ENCODE peak calls at places on chromosome 6, in nine cellular contexts. X, T, Q, M, O, B, P, J and H are unnamed samples.

GRCh38 chr6:128508588-128509296 is 11.7 kb downstream of the PTPRK start:
- DNase-seq in X (no peak), T (no peak), Q (peak), M (no peak), O (no peak), B (peak), P (peak), J (no peak), H (no peak)

GRCh38 chr6:4010682-4011081 is 68.3 kb downstream of the FAM217A start:
- DNase-seq in X (peak), T (no peak), Q (no peak), M (no peak), O (no peak), B (no peak), P (no peak), J (no peak), H (peak)

GRCh38 chr6:82030301-82030700 is 217.2 kb downstream of the IBTK start:
- DNase-seq in X (no peak), T (no peak), Q (no peak), M (no peak), O (no peak), B (no peak), P (no peak), J (no peak), H (no peak)

GRCh38 chr6:150301871-150302800 is 66.7 kb upstream of the IYD start:
- DNase-seq in X (peak), T (no peak), Q (peak), M (no peak), O (no peak), B (peak), P (peak), J (no peak), H (no peak)

GRCh38 chr6:125611573-125612399 is 137.6 kb upstream of the HEY2 start:
- DNase-seq in X (no peak), T (no peak), Q (no peak), M (no peak), O (peak), B (no peak), P (peak), J (no peak), H (no peak)

GRCh38 chr6:73393278-73393677 is 1.4 kb upstream of the DDX43 start:
- DNase-seq in X (no peak), T (no peak), Q (no peak), M (no peak), O (no peak), B (no peak), P (no peak), J (no peak), H (no peak)

GRCh38 chr6:44528716-44529115 is 141.2 kb downstream of the CDC5L start:
- DNase-seq in X (no peak), T (no peak), Q (no peak), M (no peak), O (no peak), B (no peak), P (no peak), J (no peak), H (no peak)

GRCh38 chr6:83514877-83515466 is 2.6 kb downstream of the PRSS35 start:
- DNase-seq in X (peak), T (peak), Q (peak), M (no peak), O (no peak), B (peak), P (peak), J (no peak), H (peak)

DNA sequence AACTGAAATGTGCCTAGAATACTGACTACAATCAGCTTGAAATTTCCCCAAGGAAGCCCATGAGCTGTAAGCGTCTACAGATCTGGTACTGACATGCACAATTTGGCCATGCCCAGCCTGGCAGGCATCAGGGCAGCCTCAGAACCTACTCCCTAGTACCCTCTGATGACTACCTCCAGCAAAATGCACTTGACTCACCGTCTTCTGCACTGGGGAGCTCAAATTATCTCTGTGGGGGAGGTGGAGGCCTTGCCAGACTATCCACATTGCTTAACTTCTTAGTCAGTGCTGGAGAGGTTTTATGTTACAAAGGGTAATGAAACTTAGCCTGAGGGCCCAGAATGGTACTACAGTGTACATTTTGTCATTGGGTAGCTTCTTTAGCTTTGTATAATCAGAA is 126.0 kb upstream of the ADGRF1 start:
- DNase-seq in X (no peak), T (no peak), Q (peak), M (no peak), O (no peak), B (peak), P (peak), J (peak), H (peak)
- TF ChIP-seq CTCF in X (no peak), T (no peak), Q (no peak), M (no peak), O (no peak), B (no peak), P (no peak), J (no peak), H (no peak)

GRCh38 chr6:45721665-45722064 is 294.0 kb downstream of the CLIC5 start:
- DNase-seq in X (no peak), T (no peak), Q (no peak), M (no peak), O (no peak), B (no peak), P (no peak), J (no peak), H (no peak)
- TF ChIP-seq CTCF in X (no peak), T (no peak), Q (no peak), M (no peak), O (no peak), B (no peak), P (no peak), J (no peak), H (no peak)

DNA sequence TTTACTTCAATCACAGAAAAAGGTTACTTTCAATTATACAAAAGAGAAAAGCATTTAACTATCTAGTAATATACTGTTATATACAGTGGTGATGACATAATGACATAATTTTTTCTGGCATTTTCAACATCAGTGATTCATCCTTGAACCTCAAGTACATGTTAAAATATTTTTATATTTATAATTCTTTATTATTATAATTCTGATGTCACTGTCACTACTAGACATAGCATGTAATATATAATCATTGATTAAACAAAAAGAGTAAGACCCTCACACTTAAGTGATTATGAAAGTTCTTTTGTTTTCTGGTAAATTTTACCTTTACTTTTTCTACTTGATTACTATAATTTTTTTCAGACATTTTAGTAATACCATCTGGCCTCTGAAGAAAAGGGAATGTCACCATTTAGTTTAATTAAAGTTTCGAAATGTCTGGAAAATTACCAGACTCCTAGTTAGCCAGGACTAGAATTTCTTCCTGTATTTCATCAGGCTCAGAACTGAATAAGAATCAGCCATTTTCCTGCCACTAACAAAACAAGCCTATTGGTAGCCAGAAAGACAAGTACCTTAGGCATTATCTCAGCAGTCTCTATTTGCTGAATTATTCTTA is 71.5 kb downstream of the FILIP1 start:
- DNase-seq in X (no peak), T (no peak), Q (no peak), M (no peak), O (no peak), B (no peak), P (peak), J (no peak), H (no peak)
- TF ChIP-seq CTCF in X (no peak), T (no peak), Q (no peak), M (no peak), O (no peak), B (no peak), P (no peak), J (no peak), H (no peak)

GRCh38 chr6:167499161-167499660 is 174.3 kb downstream of the TTLL2 start:
- DNase-seq in X (no peak), T (no peak), Q (no peak), M (no peak), O (no peak), B (no peak), P (no peak), J (peak), H (no peak)

GRCh38 chr6:167502471-167502870 is 177.6 kb downstream of the TTLL2 start:
- DNase-seq in X (no peak), T (no peak), Q (no peak), M (no peak), O (no peak), B (no peak), P (no peak), J (no peak), H (no peak)

GRCh38 chr6:167504412-167504961 is 179.6 kb downstream of the TTLL2 start:
- DNase-seq in X (no peak), T (no peak), Q (no peak), M (no peak), O (no peak), B (no peak), P (no peak), J (no peak), H (no peak)

GRCh38 chr6:167500961-167501360 is 176.1 kb downstream of the TTLL2 start:
- DNase-seq in X (no peak), T (no peak), Q (no peak), M (no peak), O (no peak), B (no peak), P (no peak), J (no peak), H (no peak)

DNA sequence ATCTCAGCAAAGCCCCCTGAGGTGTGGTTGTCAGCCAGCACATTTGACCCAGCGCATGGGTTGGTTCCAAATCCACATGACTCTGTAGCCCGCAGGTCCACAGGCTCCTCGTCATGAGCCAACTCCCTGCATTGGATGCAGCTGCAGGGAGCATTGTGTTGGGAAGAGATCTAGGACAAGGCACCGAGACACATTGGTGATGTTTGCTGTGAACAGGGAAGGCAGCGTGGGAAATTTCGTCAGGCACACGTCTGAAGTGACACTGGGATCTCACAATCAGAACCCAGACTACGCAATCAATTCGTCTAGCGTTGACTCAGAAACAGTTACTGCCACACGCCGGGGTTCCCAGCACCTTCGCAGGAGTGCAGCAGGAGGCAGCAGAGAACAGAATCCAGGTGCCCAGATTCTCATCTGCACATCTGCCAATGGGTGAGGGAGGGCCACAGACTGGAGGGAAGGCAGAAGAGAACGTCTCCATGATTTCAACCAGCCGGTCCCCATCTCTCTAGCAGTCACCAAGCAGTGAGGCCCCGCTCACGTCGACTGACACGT is 177.0 kb downstream of the TTLL2 start:
- DNase-seq in X (no peak), T (no peak), Q (peak), M (no peak), O (no peak), B (peak), P (peak), J (peak), H (no peak)
- TF ChIP-seq CTCF in X (no peak), T (no peak), Q (peak), M (no peak), O (no peak), B (peak), P (peak), J (peak), H (no peak)